ENCODE peak calls at places on chromosome 5, in five cellular contexts. One of them, this sample, is unnamed.

GRCh38 chr5:146755781-146756180 is 122.8 kb downstream of the PPP2R2B start:
- DNase-seq in cardiac muscle cell: no peak
- DNase-seq in tibial nerve: no peak
- DNase-seq in colonic mucosa: no peak
- DNase-seq in Panc1: no peak
- DNase-seq in this sample: no peak

GRCh38 chr5:158198636-158199035 is 339.7 kb upstream of the CLINT1 start:
- DNase-seq in Panc1: no peak
- DNase-seq in colonic mucosa: no peak
- DNase-seq in cardiac muscle cell: no peak
- DNase-seq in tibial nerve: no peak
- DNase-seq in this sample: no peak

GRCh38 chr5:107451028-107451427 is 219.7 kb downstream of the EFNA5 start:
- DNase-seq in Panc1: no peak
- DNase-seq in colonic mucosa: no peak
- DNase-seq in cardiac muscle cell: no peak
- DNase-seq in tibial nerve: no peak
- DNase-seq in this sample: no peak

GRCh38 chr5:32312194-32312681 is 501 bp downstream of the MTMR12 start:
- DNase-seq in Panc1: no peak
- DNase-seq in tibial nerve: peak; percentile 44
- DNase-seq in colonic mucosa: peak; percentile 73
- DNase-seq in cardiac muscle cell: peak; percentile 81
- DNase-seq in this sample: peak; percentile 41

GRCh38 chr5:133387091-133387490 is 225.2 kb downstream of the FSTL4 start:
- DNase-seq in tibial nerve: no peak
- DNase-seq in Panc1: no peak
- DNase-seq in colonic mucosa: no peak
- DNase-seq in cardiac muscle cell: no peak
- DNase-seq in this sample: no peak

GRCh38 chr5:42074353-42074752 is 149.3 kb downstream of the FBXO4 start:
- DNase-seq in tibial nerve: no peak
- DNase-seq in colonic mucosa: no peak
- DNase-seq in Panc1: no peak
- DNase-seq in cardiac muscle cell: no peak
- DNase-seq in this sample: no peak

GRCh38 chr5:135206862-135207261 is 172.8 kb upstream of the PITX1 start:
- DNase-seq in tibial nerve: no peak
- DNase-seq in Panc1: no peak
- DNase-seq in cardiac muscle cell: no peak
- DNase-seq in colonic mucosa: peak; percentile 7
- DNase-seq in this sample: no peak

GRCh38 chr5:58012103-58012502 is 447.8 kb downstream of the PLK2 start:
- DNase-seq in tibial nerve: no peak
- DNase-seq in cardiac muscle cell: no peak
- DNase-seq in colonic mucosa: no peak
- DNase-seq in Panc1: no peak
- DNase-seq in this sample: no peak

GRCh38 chr5:124783285-124783684 is 36.8 kb upstream of the ZNF608 start:
- DNase-seq in Panc1: no peak
- DNase-seq in tibial nerve: no peak
- DNase-seq in cardiac muscle cell: no peak
- DNase-seq in colonic mucosa: no peak
- DNase-seq in this sample: no peak

GRCh38 chr5:168472329-168472728 is 13.9 kb upstream of the RARS1 start:
- DNase-seq in Panc1: no peak
- DNase-seq in colonic mucosa: no peak
- DNase-seq in cardiac muscle cell: peak; percentile 96
- DNase-seq in tibial nerve: peak; percentile 20
- DNase-seq in this sample: no peak
- TF ChIP-seq CTCF in Panc1: no peak
- TF ChIP-seq CTCF in colonic mucosa: no peak
- TF ChIP-seq CTCF in cardiac muscle cell: peak; percentile 60
- TF ChIP-seq CTCF in tibial nerve: peak; percentile 15
- TF ChIP-seq CTCF in this sample: no peak

DNA sequence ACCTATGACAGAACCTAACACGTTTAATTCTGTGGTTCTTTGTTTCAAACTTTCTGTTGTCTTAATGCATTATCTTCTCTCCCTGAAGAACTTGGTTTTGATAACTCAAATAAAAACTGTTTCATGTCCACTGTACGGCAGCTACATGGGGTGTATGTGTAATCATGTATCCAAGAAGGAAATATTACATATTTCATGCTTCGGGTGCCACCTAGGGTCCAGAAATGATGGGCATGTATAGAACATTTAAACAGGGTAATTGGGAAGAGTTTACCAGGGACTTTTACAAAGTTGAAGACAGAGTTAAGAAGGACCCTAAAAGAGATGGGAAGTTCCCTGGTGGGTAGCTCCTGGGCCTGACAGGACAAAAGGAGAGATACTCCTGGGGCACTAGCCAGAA is 291.3 kb downstream of the FBXL7 start:
- DNase-seq in cardiac muscle cell: peak; percentile 33
- DNase-seq in colonic mucosa: no peak
- DNase-seq in Panc1: no peak
- DNase-seq in tibial nerve: no peak
- DNase-seq in this sample: no peak
- TF ChIP-seq CTCF in cardiac muscle cell: peak; percentile 11
- TF ChIP-seq CTCF in colonic mucosa: no peak
- TF ChIP-seq CTCF in Panc1: no peak
- TF ChIP-seq CTCF in tibial nerve: no peak
- TF ChIP-seq CTCF in this sample: no peak

GRCh38 chr5:39648539-39649200 is 223.9 kb upstream of the DAB2 start:
- DNase-seq in cardiac muscle cell: no peak
- DNase-seq in Panc1: no peak
- DNase-seq in tibial nerve: no peak
- DNase-seq in colonic mucosa: peak; percentile 45
- DNase-seq in this sample: no peak
- TF ChIP-seq CTCF in cardiac muscle cell: no peak
- TF ChIP-seq CTCF in Panc1: no peak
- TF ChIP-seq CTCF in tibial nerve: no peak
- TF ChIP-seq CTCF in colonic mucosa: no peak
- TF ChIP-seq CTCF in this sample: no peak

DNA sequence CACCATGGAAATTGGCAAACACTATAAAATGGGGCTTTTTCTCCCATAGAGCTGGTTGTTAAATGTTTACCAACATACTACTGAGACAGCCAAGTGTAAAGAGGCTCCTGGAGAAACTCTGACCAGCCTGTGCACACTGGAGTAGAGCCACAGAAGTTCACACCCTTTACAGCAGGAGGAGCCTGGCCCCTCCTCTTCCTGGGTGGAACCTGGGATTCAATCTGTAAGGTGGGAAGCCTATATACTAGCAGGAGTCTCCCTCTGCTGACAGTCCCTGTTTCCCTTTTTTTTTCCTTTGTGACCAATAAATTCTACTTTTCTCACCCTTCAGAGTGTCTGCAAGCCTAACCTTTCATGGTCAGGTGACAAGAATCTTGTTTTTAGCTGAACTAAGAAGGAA is 10.4 kb upstream of the SLC30A5 start:
- DNase-seq in Panc1: peak; percentile 10
- DNase-seq in tibial nerve: no peak
- DNase-seq in cardiac muscle cell: peak; percentile 35
- DNase-seq in colonic mucosa: peak; percentile 73
- DNase-seq in this sample: no peak
- TF ChIP-seq CTCF in Panc1: no peak
- TF ChIP-seq CTCF in tibial nerve: no peak
- TF ChIP-seq CTCF in cardiac muscle cell: peak; percentile 17
- TF ChIP-seq CTCF in colonic mucosa: peak; percentile 24
- TF ChIP-seq CTCF in this sample: no peak

DNA sequence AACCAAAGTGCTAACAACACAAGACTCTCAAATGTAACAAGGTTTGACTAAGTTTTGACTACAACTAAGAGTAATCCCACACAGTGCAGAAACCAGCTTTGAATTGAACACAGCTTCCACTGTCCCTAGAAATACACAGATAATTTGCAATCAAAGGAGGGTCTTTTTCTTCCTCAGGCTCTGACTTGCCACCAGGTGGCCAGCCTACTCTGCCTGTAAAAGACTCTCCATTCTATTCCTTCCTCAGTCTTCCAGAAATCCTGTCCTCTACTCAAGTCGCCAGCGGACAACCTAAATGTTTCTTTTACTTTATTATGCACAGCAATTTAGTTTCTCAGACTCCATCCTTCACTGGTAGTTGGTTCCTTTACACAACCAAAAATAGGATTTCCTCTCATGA is 32.2 kb upstream of the MCTP1 start:
- DNase-seq in cardiac muscle cell: no peak
- DNase-seq in Panc1: no peak
- DNase-seq in colonic mucosa: no peak
- DNase-seq in tibial nerve: no peak
- DNase-seq in this sample: no peak
- TF ChIP-seq CTCF in cardiac muscle cell: no peak
- TF ChIP-seq CTCF in Panc1: peak; percentile 31
- TF ChIP-seq CTCF in colonic mucosa: no peak
- TF ChIP-seq CTCF in tibial nerve: no peak
- TF ChIP-seq CTCF in this sample: peak; percentile 38

DNA sequence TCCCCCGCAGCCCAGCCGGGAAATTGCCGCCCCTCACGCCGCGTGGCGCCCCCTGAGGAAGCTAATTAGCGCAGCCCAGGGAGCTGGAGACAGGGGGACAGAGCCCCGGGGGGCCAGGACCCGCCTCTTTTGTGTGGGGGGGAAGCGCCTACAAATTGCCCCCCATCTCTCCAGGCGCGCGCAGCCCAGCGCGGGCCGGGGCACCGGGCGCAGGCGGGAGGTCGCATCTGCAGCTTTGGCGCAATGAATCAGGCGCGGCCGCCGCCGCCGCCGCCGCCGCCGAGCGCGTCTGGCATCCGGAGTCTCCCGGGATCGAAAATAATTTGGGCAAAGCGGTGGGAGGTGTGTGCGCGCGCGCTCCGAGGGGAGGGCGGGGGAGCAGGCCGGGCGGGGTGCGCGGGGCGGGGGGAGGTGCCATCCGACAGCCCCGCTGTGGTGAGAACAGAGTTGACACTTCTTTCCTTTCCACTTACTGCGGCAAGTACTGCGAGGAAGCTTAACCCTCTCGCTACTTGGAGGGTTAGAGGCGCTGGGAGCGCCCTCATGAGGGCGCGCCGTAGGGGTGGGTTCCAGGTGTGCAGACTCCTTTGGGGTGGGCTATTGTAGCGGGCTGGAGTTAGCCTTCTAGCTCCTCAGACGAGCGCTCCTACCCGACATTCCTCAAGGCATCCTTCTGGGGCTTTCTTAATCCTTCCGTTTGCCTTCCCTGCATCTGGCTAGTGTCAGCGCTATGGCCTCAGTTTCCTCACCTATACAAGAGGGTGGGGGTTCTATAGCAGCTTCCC is 63.1 kb downstream of the CXXC5 start:
- DNase-seq in Panc1: no peak
- DNase-seq in cardiac muscle cell: peak; percentile 52
- DNase-seq in colonic mucosa: peak; percentile 39
- DNase-seq in tibial nerve: no peak
- DNase-seq in this sample: peak; percentile 56
- TF ChIP-seq CTCF in Panc1: no peak
- TF ChIP-seq CTCF in cardiac muscle cell: peak; percentile 25
- TF ChIP-seq CTCF in colonic mucosa: no peak
- TF ChIP-seq CTCF in tibial nerve: no peak
- TF ChIP-seq CTCF in this sample: peak; percentile 16

GRCh38 chr5:139747583-139748504 is 47.8 kb upstream of the PSD2 start:
- DNase-seq in cardiac muscle cell: peak; percentile 33
- DNase-seq in tibial nerve: peak; percentile 32
- DNase-seq in Panc1: no peak
- DNase-seq in colonic mucosa: peak; percentile 40
- DNase-seq in this sample: peak; percentile 44
- TF ChIP-seq CTCF in cardiac muscle cell: no peak
- TF ChIP-seq CTCF in tibial nerve: no peak
- TF ChIP-seq CTCF in Panc1: no peak
- TF ChIP-seq CTCF in colonic mucosa: no peak
- TF ChIP-seq CTCF in this sample: no peak

DNA sequence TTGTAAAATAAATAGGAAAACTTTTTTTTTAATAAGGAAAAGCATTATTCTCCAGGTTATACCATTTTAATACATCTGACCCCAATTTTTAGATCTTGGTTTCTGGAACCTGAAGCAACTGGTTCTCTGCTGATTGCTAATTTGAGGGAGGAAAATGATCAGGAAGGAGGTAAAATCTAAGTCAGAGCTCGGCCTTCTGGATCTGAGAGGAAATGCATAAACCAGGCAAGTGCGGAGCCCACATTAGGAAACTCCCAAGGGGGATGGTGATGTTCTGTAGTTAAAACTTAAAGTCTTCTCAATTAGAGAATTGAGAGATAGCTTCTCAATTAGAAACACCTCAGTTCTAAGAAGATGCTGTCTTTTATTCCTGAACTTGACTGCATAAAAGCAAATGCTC is 113.5 kb downstream of the TSSK1B start:
- DNase-seq in colonic mucosa: no peak
- DNase-seq in cardiac muscle cell: no peak
- DNase-seq in Panc1: no peak
- DNase-seq in tibial nerve: no peak
- DNase-seq in this sample: no peak
- TF ChIP-seq CTCF in colonic mucosa: no peak
- TF ChIP-seq CTCF in cardiac muscle cell: peak; percentile 4
- TF ChIP-seq CTCF in Panc1: no peak
- TF ChIP-seq CTCF in tibial nerve: no peak
- TF ChIP-seq CTCF in this sample: no peak

GRCh38 chr5:18048449-18048848 is 414.2 kb downstream of the TAF11L14 start:
- DNase-seq in colonic mucosa: no peak
- DNase-seq in Panc1: no peak
- DNase-seq in tibial nerve: no peak
- DNase-seq in cardiac muscle cell: no peak
- DNase-seq in this sample: no peak
- TF ChIP-seq CTCF in colonic mucosa: no peak
- TF ChIP-seq CTCF in Panc1: no peak
- TF ChIP-seq CTCF in tibial nerve: no peak
- TF ChIP-seq CTCF in cardiac muscle cell: no peak
- TF ChIP-seq CTCF in this sample: no peak

DNA sequence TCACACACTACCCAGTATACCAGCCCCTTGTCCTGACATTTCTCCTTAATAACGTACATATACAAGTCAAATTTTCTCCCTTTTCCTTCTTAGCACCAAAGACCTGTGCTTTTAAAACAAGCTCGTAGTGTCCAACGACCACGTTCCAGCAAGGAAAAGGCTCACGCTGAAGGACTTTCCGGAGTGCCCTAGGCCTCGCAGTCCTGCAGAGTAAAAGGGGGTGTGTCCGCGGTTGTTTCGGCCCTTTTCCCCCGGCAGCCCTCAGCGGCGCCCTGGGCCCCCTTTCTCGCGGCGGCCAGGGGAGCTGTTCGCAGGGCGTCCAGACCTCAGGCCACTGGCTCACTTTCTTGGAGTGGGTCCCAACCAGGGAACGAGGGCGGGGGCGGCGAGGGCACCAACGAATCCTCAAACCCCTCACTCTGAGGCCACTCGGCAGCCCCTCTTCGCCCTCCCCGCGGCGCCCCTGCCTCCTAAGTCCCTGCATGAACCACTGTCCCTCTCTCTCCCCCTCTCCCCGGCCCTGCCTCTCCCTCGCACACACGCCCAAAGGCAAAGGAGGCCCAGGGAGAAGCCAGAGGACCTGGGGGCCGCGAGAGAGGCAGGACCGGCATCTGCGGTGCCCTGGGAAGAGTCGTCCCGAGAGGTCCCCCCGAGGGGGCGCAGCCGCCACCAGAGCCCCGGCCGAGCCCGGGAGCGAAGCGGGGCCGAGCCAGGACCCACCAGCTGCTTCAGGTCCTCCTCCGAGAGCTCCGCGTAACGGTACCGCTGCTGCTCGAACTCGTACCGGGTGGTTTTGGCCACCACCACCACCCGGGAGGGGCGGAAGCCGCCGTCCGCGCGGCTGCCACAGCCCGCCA is 718 bp downstream of the NADK2 start:
- DNase-seq in cardiac muscle cell: peak; percentile 73
- DNase-seq in Panc1: no peak
- DNase-seq in tibial nerve: peak; percentile 38
- DNase-seq in colonic mucosa: peak; percentile 72
- DNase-seq in this sample: peak; percentile 55
- TF ChIP-seq CTCF in cardiac muscle cell: peak; percentile 2
- TF ChIP-seq CTCF in Panc1: no peak
- TF ChIP-seq CTCF in tibial nerve: no peak
- TF ChIP-seq CTCF in colonic mucosa: no peak
- TF ChIP-seq CTCF in this sample: no peak

This sample was measured in neural crest cell.